ENCODE peak calls at places on chromosomes 4 and X, in four cellular contexts. J is transverse colon, E is HCT116, Y is endothelial cell of umbilical vein. L is an unnamed sample.

GRCh38 chrX:71492086-71493065 is 40.5 kb upstream of the OGT start:
- DNase-seq in Y (peak; percentile 40), E (no peak), J (peak; percentile 44), L (peak; percentile 49)

GRCh38 chr4:85938902-85939301 is 421.0 kb downstream of the MAPK10 start:
- DNase-seq in E (no peak), J (no peak), Y (no peak), L (no peak)

GRCh38 chrX:56766554-56767412 is 37.7 kb downstream of the NBDY start:
- DNase-seq in J (peak; percentile 9), Y (no peak), E (no peak), L (no peak)

GRCh38 chr4:3614731-3614980 is 82.4 kb upstream of the LRPAP1 start:
- DNase-seq in J (no peak), E (no peak), Y (no peak), L (no peak)

GRCh38 chrX:9737363-9737762 is 28.3 kb downstream of the GPR143 start:
- DNase-seq in Y (no peak), J (no peak), E (no peak), L (no peak)

GRCh38 chr4:16079046-16079445 is 4.8 kb downstream of the PROM1 start:
- DNase-seq in E (no peak), J (no peak), Y (no peak), L (no peak)

GRCh38 chrX:13487731-13488505 is 81.5 kb upstream of the EGFL6 start:
- DNase-seq in J (peak; percentile 46), E (peak; percentile 56), Y (peak; percentile 81), L (peak; percentile 15)

GRCh38 chrX:150476183-150476699 is 92.2 kb upstream of the MTM1 start:
- DNase-seq in Y (no peak), J (no peak), E (no peak), L (no peak)

GRCh38 chr4:158913766-158914165 is 144.9 kb downstream of the FNIP2 start:
- DNase-seq in J (no peak), E (no peak), Y (no peak), L (no peak)

GRCh38 chrX:136262812-136263315 is 11.7 kb upstream of the MAP7D3 start:
- DNase-seq in Y (no peak), J (no peak), E (no peak), L (no peak)

GRCh38 chrX:108304210-108304609 is 134.0 kb downstream of the COL4A6 start:
- DNase-seq in Y (peak; percentile 30), J (no peak), E (no peak), L (no peak)

GRCh38 chr4:184189966-184190365 is 27.7 kb downstream of the ENPP6 start:
- DNase-seq in Y (no peak), J (no peak), E (no peak), L (no peak)

GRCh38 chr4:183580849-183581248 is 76.0 kb downstream of the ING2 start:
- DNase-seq in Y (no peak), J (no peak), E (no peak), L (no peak)

GRCh38 chr4:128191115-128191897 is 96.3 kb downstream of the PGRMC2 start:
- DNase-seq in J (peak; percentile 60), Y (peak; percentile 76), E (peak; percentile 37), L (peak; percentile 39)

GRCh38 chr4:75916091-75916661 is 13.9 kb upstream of the PPEF2 start:
- DNase-seq in J (peak; percentile 26), E (peak; percentile 13), Y (peak; percentile 73), L (no peak)

DNA sequence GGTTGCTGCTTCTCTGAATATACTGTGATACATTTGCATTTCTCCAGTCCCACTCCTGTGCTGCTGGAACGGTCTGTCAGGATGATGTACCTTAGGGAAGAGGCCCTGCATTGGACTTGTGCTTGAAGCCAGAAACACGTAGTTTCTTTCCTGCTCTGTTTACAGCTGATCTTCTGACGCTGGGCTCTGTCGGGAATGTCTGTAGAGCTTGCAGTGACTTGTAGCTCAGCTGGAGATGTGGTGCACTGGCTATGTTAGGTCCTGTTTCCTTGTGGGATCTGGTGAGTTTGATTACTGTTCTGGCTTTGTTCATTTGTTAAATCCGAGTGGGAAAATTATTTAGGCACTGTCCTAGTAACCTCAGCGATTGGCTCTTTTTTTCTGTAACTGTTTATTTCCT is 137.2 kb upstream of the WDR1 start:
- DNase-seq in J (no peak), E (no peak), Y (no peak), L (no peak)
- TF ChIP-seq POLR2AphosphoS5 in J (no peak), E (no peak), Y (no peak), L (no peak)

GRCh38 chr4:35506161-35506560 is 738.2 kb downstream of the ARAP2 start:
- DNase-seq in Y (no peak), E (no peak), J (no peak), L (no peak)
- TF ChIP-seq POLR2AphosphoS5 in Y (no peak), E (no peak), J (no peak), L (no peak)

GRCh38 chrX:1248381-1249061 is 20.1 kb upstream of the CSF2RA start:
- DNase-seq in Y (no peak), J (no peak), E (no peak), L (no peak)
- TF ChIP-seq POLR2AphosphoS5 in Y (no peak), J (no peak), E (no peak), L (no peak)

GRCh38 chrX:54044126-54044876 is at the start of gene PHF8:
- DNase-seq in J (peak; percentile 96), E (peak; percentile 88), Y (peak; percentile 95), L (peak; percentile 61)
- TF ChIP-seq POLR2AphosphoS5 in J (peak; percentile 73), E (peak; percentile 76), Y (peak; percentile 59), L (peak; percentile 62)

DNA sequence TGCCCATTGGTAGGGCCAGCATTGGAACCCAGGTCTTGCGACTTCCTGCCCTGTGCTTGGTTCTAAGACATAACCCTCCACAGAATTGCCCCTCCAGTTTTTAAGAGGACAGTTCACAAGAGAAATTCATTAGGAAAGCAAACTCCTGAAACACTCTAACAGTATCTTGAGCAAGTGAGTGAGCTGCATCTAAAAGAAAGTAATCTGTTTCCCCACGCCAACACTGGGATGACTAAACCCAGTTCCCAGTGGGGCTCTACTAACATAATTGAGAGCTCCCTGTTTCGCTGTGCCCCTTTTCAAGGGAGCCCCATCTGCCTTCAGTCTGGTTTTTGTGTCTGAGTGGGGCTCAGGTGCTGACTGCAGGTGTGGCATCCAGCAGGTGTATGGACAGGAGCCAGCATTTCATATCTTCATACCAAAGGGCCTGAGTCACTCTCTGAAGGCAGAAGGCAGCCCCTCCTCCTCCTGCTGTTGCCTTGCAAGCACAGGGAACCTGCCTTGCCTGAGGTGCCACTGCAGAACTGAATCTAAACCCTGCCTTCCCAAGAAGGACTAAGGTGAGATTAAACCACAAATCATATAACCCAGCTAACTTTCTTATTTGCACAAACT is 8.0 kb downstream of the AMOT start:
- DNase-seq in Y (no peak), E (peak; percentile 12), J (peak; percentile 69), L (no peak)
- TF ChIP-seq POLR2AphosphoS5 in Y (no peak), E (no peak), J (no peak), L (no peak)

GRCh38 chr4:8101796-8102355 is 56.7 kb downstream of the ABLIM2 start:
- DNase-seq in J (no peak), Y (no peak), E (no peak), L (no peak)

GRCh38 chr4:8099981-8100464 is 58.6 kb downstream of the ABLIM2 start:
- DNase-seq in E (no peak), J (peak; percentile 16), Y (no peak), L (no peak)

GRCh38 chr4:8102831-8103230 is 55.8 kb downstream of the ABLIM2 start:
- DNase-seq in J (no peak), Y (no peak), E (no peak), L (no peak)

GRCh38 chr4:8100696-8101095 is 57.9 kb downstream of the ABLIM2 start:
- DNase-seq in Y (no peak), J (no peak), E (no peak), L (no peak)

GRCh38 chr4:8101213-8101781 is 57.3 kb downstream of the ABLIM2 start:
- DNase-seq in Y (no peak), E (no peak), J (peak; percentile 84), L (no peak)
- TF ChIP-seq POLR2AphosphoS5 in Y (no peak), E (no peak), J (peak; percentile 74), L (no peak)

GRCh38 chr4:142925161-142925560 is 79.1 kb upstream of the INPP4B start:
- DNase-seq in Y (no peak), E (no peak), J (no peak), L (no peak)
- TF ChIP-seq POLR2AphosphoS5 in Y (no peak), E (no peak), J (no peak), L (no peak)

L was measured in GM12892.